ENCODE peak calls at places on chromosomes 13 and 19, in four cellular contexts. One of them, this sample, is unnamed.

GRCh38 chr19:30447276-30447870 is 75.2 kb downstream of the ZNF536 start:
- DNase-seq in Peyer's patch: no peak
- DNase-seq in GF-D8: no peak
- DNase-seq in psoas muscle: no peak
- DNase-seq in this sample: no peak

GRCh38 chr19:56566904-56567273 is 379 bp upstream of the ZNF470 start:
- DNase-seq in GF-D8: no peak
- DNase-seq in psoas muscle: peak; percentile 56
- DNase-seq in Peyer's patch: no peak
- DNase-seq in this sample: no peak

GRCh38 chr19:54172764-54173699 is at the start of gene TMC4:
- DNase-seq in psoas muscle: no peak
- DNase-seq in Peyer's patch: peak; percentile 88
- DNase-seq in GF-D8: no peak
- DNase-seq in this sample: peak; percentile 39

GRCh38 chr19:41903161-41903953 is 20.4 kb downstream of the ARHGEF1 start:
- DNase-seq in psoas muscle: no peak
- DNase-seq in GF-D8: no peak
- DNase-seq in Peyer's patch: no peak
- DNase-seq in this sample: no peak

GRCh38 chr13:80259159-80259558 is 81.8 kb downstream of the SPRY2 start:
- DNase-seq in GF-D8: no peak
- DNase-seq in psoas muscle: no peak
- DNase-seq in Peyer's patch: peak; percentile 55
- DNase-seq in this sample: no peak

GRCh38 chr13:101289764-101290163 is 126.5 kb downstream of the NALCN start:
- DNase-seq in GF-D8: no peak
- DNase-seq in psoas muscle: no peak
- DNase-seq in Peyer's patch: no peak
- DNase-seq in this sample: peak; percentile 47

GRCh38 chr13:109427148-109427547 is 359.2 kb downstream of the IRS2 start:
- DNase-seq in Peyer's patch: no peak
- DNase-seq in GF-D8: no peak
- DNase-seq in psoas muscle: no peak
- DNase-seq in this sample: no peak

GRCh38 chr13:112840472-112841302 is 128.3 kb upstream of the MCF2L start:
- DNase-seq in GF-D8: no peak
- DNase-seq in Peyer's patch: peak; percentile 40
- DNase-seq in psoas muscle: no peak
- DNase-seq in this sample: no peak

GRCh38 chr19:43841990-43842389 is 14.9 kb downstream of the ZNF283 start:
- DNase-seq in GF-D8: no peak
- DNase-seq in psoas muscle: no peak
- DNase-seq in Peyer's patch: no peak
- DNase-seq in this sample: no peak

GRCh38 chr13:59409211-59409610 is 754.5 kb downstream of the DIAPH3 start:
- DNase-seq in psoas muscle: peak; percentile 23
- DNase-seq in Peyer's patch: no peak
- DNase-seq in GF-D8: no peak
- DNase-seq in this sample: no peak